ENCODE peak calls at places on chromosomes 13 and 19, in ten cellular contexts. One of them, this sample, is unnamed.

GRCh38 chr13:113430378-113431110 is 22.7 kb downstream of the ADPRHL1 start:
- DNase-seq in stomach: no peak
- DNase-seq in heart left ventricle: no peak
- DNase-seq in adrenal gland: no peak
- DNase-seq in H1: no peak
- DNase-seq in NB4: no peak
- DNase-seq in uterus: no peak
- DNase-seq in A549: no peak
- DNase-seq in transverse colon: no peak
- DNase-seq in GM12892: no peak
- DNase-seq in this sample: no peak

GRCh38 chr19:19329199-19329598 is 8.6 kb downstream of the MAU2 start:
- DNase-seq in stomach: no peak
- DNase-seq in transverse colon: no peak
- DNase-seq in GM12892: no peak
- DNase-seq in NB4: no peak
- DNase-seq in A549: no peak
- DNase-seq in uterus: no peak
- DNase-seq in heart left ventricle: no peak
- DNase-seq in H1: no peak
- DNase-seq in adrenal gland: no peak
- DNase-seq in this sample: no peak

GRCh38 chr19:34926685-34927375 is at the start of gene ZNF30:
- DNase-seq in uterus: peak; percentile 89
- DNase-seq in transverse colon: peak; percentile 92
- DNase-seq in heart left ventricle: peak; percentile 92
- DNase-seq in A549: peak; percentile 95
- DNase-seq in GM12892: peak; percentile 85
- DNase-seq in H1: peak; percentile 90
- DNase-seq in adrenal gland: peak; percentile 96
- DNase-seq in NB4: peak; percentile 79
- DNase-seq in stomach: peak; percentile 91
- DNase-seq in this sample: peak; percentile 66

GRCh38 chr13:51524312-51524711 is 60.0 kb upstream of the WDFY2 start:
- DNase-seq in H1: no peak
- DNase-seq in transverse colon: no peak
- DNase-seq in NB4: no peak
- DNase-seq in GM12892: no peak
- DNase-seq in uterus: no peak
- DNase-seq in adrenal gland: no peak
- DNase-seq in A549: peak; percentile 83
- DNase-seq in heart left ventricle: no peak
- DNase-seq in stomach: no peak
- DNase-seq in this sample: no peak

GRCh38 chr19:48175578-48175977 is 5.1 kb downstream of the ZSWIM9 start:
- DNase-seq in adrenal gland: no peak
- DNase-seq in heart left ventricle: no peak
- DNase-seq in NB4: peak; percentile 82
- DNase-seq in uterus: no peak
- DNase-seq in transverse colon: no peak
- DNase-seq in A549: no peak
- DNase-seq in GM12892: no peak
- DNase-seq in H1: no peak
- DNase-seq in stomach: no peak
- DNase-seq in this sample: no peak

GRCh38 chr13:76148926-76149325 is 512.8 kb downstream of the LMO7 start:
- DNase-seq in H1: no peak
- DNase-seq in adrenal gland: no peak
- DNase-seq in A549: no peak
- DNase-seq in stomach: no peak
- DNase-seq in GM12892: no peak
- DNase-seq in transverse colon: no peak
- DNase-seq in heart left ventricle: no peak
- DNase-seq in NB4: no peak
- DNase-seq in uterus: no peak
- DNase-seq in this sample: no peak

GRCh38 chr13:37985281-37985680 is 115.7 kb upstream of the TRPC4 start:
- DNase-seq in heart left ventricle: no peak
- DNase-seq in uterus: no peak
- DNase-seq in GM12892: no peak
- DNase-seq in stomach: no peak
- DNase-seq in NB4: no peak
- DNase-seq in A549: no peak
- DNase-seq in H1: no peak
- DNase-seq in transverse colon: no peak
- DNase-seq in adrenal gland: no peak
- DNase-seq in this sample: no peak

GRCh38 chr13:70769771-70770326 is 661.6 kb upstream of the KLHL1 start:
- DNase-seq in uterus: no peak
- DNase-seq in GM12892: no peak
- DNase-seq in stomach: no peak
- DNase-seq in H1: no peak
- DNase-seq in A549: no peak
- DNase-seq in transverse colon: no peak
- DNase-seq in NB4: no peak
- DNase-seq in adrenal gland: no peak
- DNase-seq in heart left ventricle: no peak
- DNase-seq in this sample: no peak

GRCh38 chr13:21616205-21616604 is 12.2 kb upstream of the MICU2 start:
- DNase-seq in uterus: no peak
- DNase-seq in H1: no peak
- DNase-seq in NB4: no peak
- DNase-seq in transverse colon: no peak
- DNase-seq in GM12892: no peak
- DNase-seq in stomach: no peak
- DNase-seq in heart left ventricle: no peak
- DNase-seq in A549: no peak
- DNase-seq in adrenal gland: no peak
- DNase-seq in this sample: no peak

GRCh38 chr19:1251503-1252220 is 3.3 kb downstream of the MIDN start:
- DNase-seq in stomach: no peak
- DNase-seq in GM12892: no peak
- DNase-seq in A549: peak; percentile 84
- DNase-seq in heart left ventricle: peak; percentile 87
- DNase-seq in H1: no peak
- DNase-seq in adrenal gland: peak; percentile 76
- DNase-seq in NB4: no peak
- DNase-seq in uterus: no peak
- DNase-seq in transverse colon: peak; percentile 52
- DNase-seq in this sample: peak; percentile 73

GRCh38 chr19:48922548-48923490 is 10.7 kb upstream of the DHDH start:
- DNase-seq in stomach: no peak
- DNase-seq in transverse colon: no peak
- DNase-seq in heart left ventricle: no peak
- DNase-seq in GM12892: no peak
- DNase-seq in H1: no peak
- DNase-seq in A549: no peak
- DNase-seq in uterus: no peak
- DNase-seq in NB4: no peak
- DNase-seq in adrenal gland: no peak
- DNase-seq in this sample: no peak

GRCh38 chr13:26498524-26499208 is 58.8 kb upstream of the WASF3 start:
- DNase-seq in transverse colon: no peak
- DNase-seq in adrenal gland: no peak
- DNase-seq in H1: no peak
- DNase-seq in uterus: no peak
- DNase-seq in NB4: no peak
- DNase-seq in A549: no peak
- DNase-seq in heart left ventricle: no peak
- DNase-seq in stomach: no peak
- DNase-seq in GM12892: no peak
- DNase-seq in this sample: no peak

GRCh38 chr19:18496167-18496979 is 25.5 kb downstream of the ELL start:
- DNase-seq in transverse colon: peak; percentile 73
- DNase-seq in A549: peak; percentile 28
- DNase-seq in heart left ventricle: no peak
- DNase-seq in uterus: no peak
- DNase-seq in H1: no peak
- DNase-seq in adrenal gland: no peak
- DNase-seq in stomach: peak; percentile 89
- DNase-seq in GM12892: no peak
- DNase-seq in NB4: peak; percentile 89
- DNase-seq in this sample: no peak

GRCh38 chr19:42288881-42289555 is 12.9 kb upstream of the PRR19 start:
- DNase-seq in heart left ventricle: no peak
- DNase-seq in stomach: no peak
- DNase-seq in GM12892: no peak
- DNase-seq in H1: no peak
- DNase-seq in A549: no peak
- DNase-seq in uterus: no peak
- DNase-seq in NB4: no peak
- DNase-seq in transverse colon: no peak
- DNase-seq in adrenal gland: no peak
- DNase-seq in this sample: no peak

DNA sequence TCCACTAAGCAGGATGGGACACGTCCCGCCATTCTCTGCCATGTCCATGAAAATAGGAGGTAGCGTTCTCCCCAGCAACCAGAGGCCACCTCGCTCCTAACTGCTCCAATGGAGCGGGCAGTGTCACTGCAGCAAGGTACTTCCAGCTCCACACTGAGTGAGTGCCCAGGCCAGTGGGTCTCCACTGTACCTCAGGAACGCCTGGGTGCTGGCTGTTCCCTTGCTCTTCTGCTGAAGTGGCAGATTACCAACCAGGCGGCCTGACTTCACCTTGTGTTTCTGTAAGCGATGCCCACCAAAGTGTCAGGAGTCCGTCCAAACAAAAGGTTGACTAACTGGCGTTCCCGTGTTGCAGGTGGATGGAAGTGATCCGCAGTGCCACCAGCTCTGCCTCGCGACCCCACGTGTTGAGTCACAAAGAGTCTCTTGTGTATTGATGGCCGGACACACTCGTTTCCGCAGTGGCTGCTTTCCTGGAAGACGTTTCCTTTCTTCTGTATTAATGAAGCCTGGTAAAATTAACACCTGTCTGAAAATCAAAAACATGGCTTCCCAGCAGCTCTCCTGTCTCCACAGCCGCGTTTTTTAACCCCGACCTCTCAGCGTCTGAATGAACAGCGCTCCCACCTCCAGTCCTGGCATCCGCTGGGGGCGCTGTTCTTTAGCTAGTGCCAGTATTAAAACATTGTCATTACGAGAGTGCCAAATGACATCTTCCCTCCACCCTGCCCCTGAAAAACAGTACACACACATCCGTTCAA is 128.8 kb downstream of the STK24 start:
- DNase-seq in uterus: no peak
- DNase-seq in H1: peak; percentile 85
- DNase-seq in GM12892: no peak
- DNase-seq in A549: peak; percentile 45
- DNase-seq in NB4: peak; percentile 37
- DNase-seq in transverse colon: no peak
- DNase-seq in adrenal gland: peak; percentile 71
- DNase-seq in stomach: no peak
- DNase-seq in heart left ventricle: peak; percentile 52
- DNase-seq in this sample: peak; percentile 10
- TF ChIP-seq POLR2A in uterus: no peak
- TF ChIP-seq POLR2A in H1: no peak
- TF ChIP-seq POLR2A in GM12892: no peak
- TF ChIP-seq POLR2A in A549: no peak
- TF ChIP-seq POLR2A in NB4: no peak
- TF ChIP-seq POLR2A in transverse colon: no peak
- TF ChIP-seq POLR2A in adrenal gland: no peak
- TF ChIP-seq POLR2A in stomach: no peak
- TF ChIP-seq POLR2A in heart left ventricle: no peak
- TF ChIP-seq POLR2A in this sample: no peak

DNA sequence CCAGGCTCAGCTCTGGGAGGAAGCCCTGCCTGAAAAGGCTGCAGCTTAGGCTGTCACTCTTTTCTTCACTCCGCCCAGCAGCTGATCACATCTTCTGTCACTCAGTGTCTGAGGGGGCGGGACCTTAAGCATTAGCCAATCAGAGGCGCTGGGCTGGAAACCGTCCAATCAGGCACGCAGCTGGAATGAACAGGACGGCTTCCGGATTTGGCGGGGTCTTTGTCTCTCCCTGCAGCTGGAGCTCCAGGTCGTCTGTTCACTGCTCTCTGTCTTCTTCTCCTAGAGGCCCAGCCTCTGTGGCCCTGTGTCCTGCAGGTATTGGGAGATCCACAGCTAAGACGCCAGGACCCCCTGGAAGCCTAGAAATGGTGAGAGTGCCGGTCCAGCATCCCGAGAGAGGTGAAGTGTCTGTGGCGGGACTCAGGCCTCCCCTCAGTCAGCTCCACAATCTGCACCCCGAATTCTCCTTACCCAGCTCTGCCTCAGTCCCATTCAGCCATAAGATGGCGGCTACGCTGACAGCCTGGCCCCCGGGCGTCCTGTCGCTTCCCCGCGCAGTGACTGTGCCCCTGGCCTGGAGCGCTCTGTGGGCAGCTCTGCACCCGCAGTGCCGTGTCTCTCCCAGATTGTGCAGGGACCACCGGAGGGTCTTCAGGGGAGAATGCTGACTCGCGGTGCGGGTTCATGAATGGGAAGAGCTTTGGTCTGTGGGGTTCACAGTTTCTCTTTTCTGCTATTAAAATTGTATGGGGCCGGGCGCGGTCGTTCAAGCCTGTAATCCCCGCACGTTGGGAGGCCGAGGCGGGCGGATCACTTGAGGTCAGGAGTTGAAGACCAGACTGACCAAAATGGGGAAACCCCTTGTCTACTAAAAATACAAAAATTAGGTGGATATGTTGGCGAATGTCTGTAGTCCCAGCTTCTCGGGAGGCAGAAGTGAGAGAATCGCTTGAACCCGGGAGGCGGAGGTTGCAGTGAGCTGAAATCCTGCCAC is at the start of gene ZNF66:
- DNase-seq in H1: peak; percentile 96
- DNase-seq in transverse colon: peak; percentile 97
- DNase-seq in adrenal gland: peak; percentile 100
- DNase-seq in heart left ventricle: peak; percentile 97
- DNase-seq in NB4: peak; percentile 97
- DNase-seq in stomach: peak; percentile 98
- DNase-seq in uterus: peak; percentile 97
- DNase-seq in A549: peak; percentile 33
- DNase-seq in GM12892: peak; percentile 49
- DNase-seq in this sample: peak; percentile 92
- TF ChIP-seq POLR2A in H1: peak; percentile 98
- TF ChIP-seq POLR2A in transverse colon: peak; percentile 76
- TF ChIP-seq POLR2A in adrenal gland: peak; percentile 87
- TF ChIP-seq POLR2A in heart left ventricle: no peak
- TF ChIP-seq POLR2A in NB4: peak; percentile 55
- TF ChIP-seq POLR2A in stomach: no peak
- TF ChIP-seq POLR2A in uterus: no peak
- TF ChIP-seq POLR2A in A549: no peak
- TF ChIP-seq POLR2A in GM12892: peak; percentile 94
- TF ChIP-seq POLR2A in this sample: peak; percentile 65

GRCh38 chr19:7355151-7355845 is 6.6 kb downstream of the ARHGEF18 start:
- DNase-seq in NB4: no peak
- DNase-seq in transverse colon: peak; percentile 34
- DNase-seq in stomach: no peak
- DNase-seq in heart left ventricle: no peak
- DNase-seq in H1: no peak
- DNase-seq in GM12892: no peak
- DNase-seq in A549: no peak
- DNase-seq in adrenal gland: peak; percentile 86
- DNase-seq in uterus: peak; percentile 62
- DNase-seq in this sample: no peak
- TF ChIP-seq POLR2A in NB4: no peak
- TF ChIP-seq POLR2A in transverse colon: no peak
- TF ChIP-seq POLR2A in stomach: no peak
- TF ChIP-seq POLR2A in heart left ventricle: no peak
- TF ChIP-seq POLR2A in H1: no peak
- TF ChIP-seq POLR2A in GM12892: no peak
- TF ChIP-seq POLR2A in A549: no peak
- TF ChIP-seq POLR2A in adrenal gland: peak; percentile 14
- TF ChIP-seq POLR2A in uterus: no peak
- TF ChIP-seq POLR2A in this sample: no peak

GRCh38 chr19:16095071-16095571 is 16.6 kb upstream of the RAB8A start:
- DNase-seq in NB4: peak; percentile 57
- DNase-seq in uterus: no peak
- DNase-seq in GM12892: no peak
- DNase-seq in adrenal gland: no peak
- DNase-seq in stomach: no peak
- DNase-seq in transverse colon: no peak
- DNase-seq in H1: no peak
- DNase-seq in heart left ventricle: no peak
- DNase-seq in A549: no peak
- DNase-seq in this sample: no peak
- TF ChIP-seq POLR2A in NB4: no peak
- TF ChIP-seq POLR2A in uterus: no peak
- TF ChIP-seq POLR2A in GM12892: peak; percentile 33
- TF ChIP-seq POLR2A in adrenal gland: no peak
- TF ChIP-seq POLR2A in stomach: no peak
- TF ChIP-seq POLR2A in transverse colon: no peak
- TF ChIP-seq POLR2A in H1: no peak
- TF ChIP-seq POLR2A in heart left ventricle: no peak
- TF ChIP-seq POLR2A in A549: no peak
- TF ChIP-seq POLR2A in this sample: no peak

This sample was measured in erythroblast.